ENCODE peak calls at places on chromosomes 5 and 9, in seven cellular contexts. O, U, G, D, Z, M and W are unnamed samples.

GRCh38 chr5:146109379-146109778 is 4.0 kb upstream of the PLAC8L1 start:
- DNase-seq in O (no peak), U (no peak), G (no peak), D (no peak), Z (no peak), M (no peak), W (no peak)

GRCh38 chr5:107402881-107403280 is 267.9 kb downstream of the EFNA5 start:
- DNase-seq in O (no peak), U (no peak), G (no peak), D (no peak), Z (no peak), M (no peak), W (no peak)

GRCh38 chr5:82106207-82106606 is 134.4 kb downstream of the ATG10 start:
- DNase-seq in O (no peak), U (no peak), G (no peak), D (no peak), Z (no peak), M (no peak), W (peak)

GRCh38 chr5:180456792-180457191 is 37.4 kb upstream of the CNOT6 start:
- DNase-seq in O (no peak), U (no peak), G (no peak), D (no peak), Z (no peak), M (no peak), W (no peak)

GRCh38 chr9:22395585-22396205 is 50.9 kb upstream of the DMRTA1 start:
- DNase-seq in O (no peak), U (no peak), G (no peak), D (no peak), Z (no peak), M (peak), W (peak)

GRCh38 chr9:94014066-94014654 is 59.0 kb upstream of the BARX1 start:
- DNase-seq in O (no peak), U (no peak), G (no peak), D (no peak), Z (no peak), M (peak), W (peak)

GRCh38 chr5:149605998-149606721 is 24.9 kb downstream of the ARHGEF37 start:
- DNase-seq in O (no peak), U (no peak), G (no peak), D (no peak), Z (peak), M (no peak), W (no peak)

GRCh38 chr9:132260846-132261245 is 93.9 kb downstream of the SETX start:
- DNase-seq in O (peak), U (no peak), G (no peak), D (no peak), Z (no peak), M (no peak), W (no peak)

GRCh38 chr5:138874241-138874640 is 894 bp downstream of the LRRTM2 start:
- DNase-seq in O (no peak), U (no peak), G (no peak), D (no peak), Z (no peak), M (no peak), W (no peak)

GRCh38 chr5:3602713-3603502 is 7.3 kb downstream of the IRX1 start:
- DNase-seq in O (peak), U (no peak), G (no peak), D (peak), Z (no peak), M (no peak), W (peak)

GRCh38 chr5:126780165-126780827 is 3.4 kb downstream of the LMNB1 start:
- DNase-seq in O (no peak), U (peak), G (peak), D (no peak), Z (no peak), M (peak), W (peak)

GRCh38 chr9:101121836-101122399 is 93.4 kb downstream of the PLPPR1 start:
- DNase-seq in O (no peak), U (no peak), G (no peak), D (no peak), Z (no peak), M (no peak), W (no peak)

GRCh38 chr9:81550207-81550583 is 139.2 kb downstream of the TLE1 start:
- DNase-seq in O (no peak), U (no peak), G (no peak), D (no peak), Z (no peak), M (no peak), W (no peak)

GRCh38 chr9:132670816-132671371 is 630 bp downstream of the GTF3C4 start:
- DNase-seq in O (no peak), U (peak), G (peak), D (peak), Z (peak), M (peak), W (no peak)

GRCh38 chr9:112404367-112404979 is 24.6 kb downstream of the HSDL2 start:
- DNase-seq in O (no peak), U (no peak), G (no peak), D (no peak), Z (no peak), M (no peak), W (no peak)

GRCh38 chr5:157468293-157468965 is 8.4 kb downstream of the NIPAL4 start:
- DNase-seq in O (no peak), U (no peak), G (no peak), D (no peak), Z (no peak), M (no peak), W (no peak)

GRCh38 chr5:1772634-1773033 is 27.0 kb downstream of the MRPL36 start:
- DNase-seq in O (no peak), U (no peak), G (no peak), D (no peak), Z (no peak), M (peak), W (peak)